ENCODE peak calls at places on chromosomes 13 and 19, in nine cellular contexts. T is DND-41, H is left lung, O is Panc1, X is endothelial cell of umbilical vein, D is suprapubic skin, U is sigmoid colon, W is heart left ventricle, F is fibroblast of lung. Q is an unnamed sample. For H3K4me1, the result is how much of the 10 kb centered on the place peaks cover.

GRCh38 chr13:110537116-110537515 is 24.4 kb downstream of the RAB20 start:
- DNase-seq in W (no peak), O (no peak), F (no peak), U (peak), T (no peak), H (no peak), X (no peak), D (no peak), Q (no peak)

GRCh38 chr13:36151591-36151990 is 20.4 kb upstream of the DCLK1 start:
- DNase-seq in D (no peak), H (no peak), U (no peak), X (no peak), W (no peak), T (no peak), O (no peak), F (no peak), Q (no peak)

GRCh38 chr19:46824887-46825730 is 25.5 kb downstream of the AP2S1 start:
- DNase-seq in F (no peak), H (no peak), O (no peak), W (no peak), D (no peak), T (no peak), X (no peak), U (no peak), Q (no peak)

GRCh38 chr19:17943284-17944221 is 10.7 kb downstream of the CCDC124 start:
- DNase-seq in F (no peak), T (no peak), U (no peak), O (no peak), X (no peak), H (no peak), W (no peak), D (no peak), Q (no peak)

GRCh38 chr13:27868639-27869435 is 51.0 kb upstream of the PDX1 start:
- DNase-seq in W (no peak), F (no peak), O (peak), T (no peak), X (peak), U (no peak), H (no peak), D (no peak), Q (no peak)

GRCh38 chr13:21846605-21847004 is 175.7 kb downstream of the FGF9 start:
- DNase-seq in H (no peak), U (no peak), W (no peak), O (no peak), T (no peak), X (no peak), F (no peak), D (no peak), Q (no peak)

GRCh38 chr19:2478756-2479555 is 3.0 kb downstream of the GADD45B start:
- DNase-seq in W (peak), U (peak), X (peak), H (peak), T (peak), D (peak), O (no peak), F (peak), Q (peak)

GRCh38 chr19:52566588-52566987 is 3.5 kb upstream of the ZNF701 start:
- DNase-seq in X (peak), O (peak), F (peak), W (no peak), H (no peak), T (no peak), D (no peak), U (no peak), Q (no peak)

GRCh38 chr19:7618771-7619510 is 10.4 kb downstream of the XAB2 start:
- DNase-seq in D (no peak), F (no peak), H (peak), U (no peak), X (no peak), O (no peak), T (no peak), W (no peak), Q (no peak)

GRCh38 chr19:57161985-57162544 is 5.2 kb downstream of the DUXA start:
- DNase-seq in D (no peak), U (no peak), T (no peak), H (no peak), X (no peak), F (no peak), O (no peak), W (no peak), Q (no peak)

GRCh38 chr19:7230826-7231225 is 63.4 kb downstream of the INSR start:
- DNase-seq in H (no peak), F (no peak), T (no peak), U (peak), W (peak), X (no peak), D (no peak), O (no peak), Q (no peak)

GRCh38 chr19:15419413-15420025 is 731 bp upstream of the AKAP8L start:
- DNase-seq in F (no peak), T (no peak), X (no peak), U (no peak), H (no peak), D (no peak), O (no peak), W (no peak), Q (no peak)

GRCh38 chr13:71304861-71305260 is 562.1 kb downstream of the DACH1 start:
- DNase-seq in D (no peak), O (no peak), F (no peak), H (no peak), X (peak), W (no peak), U (no peak), T (no peak), Q (no peak)

GRCh38 chr19:55447421-55448174 is 4.5 kb upstream of the SHISA7 start:
- DNase-seq in F (no peak), X (no peak), W (no peak), T (peak), U (no peak), O (no peak), H (no peak), D (no peak), Q (no peak)

GRCh38 chr13:49629947-49630346 is 1.6 kb downstream of the ARL11 start:
- DNase-seq in D (no peak), W (no peak), F (peak), X (peak), O (no peak), U (no peak), T (no peak), H (no peak), Q (no peak)

GRCh38 chr13:51330741-51331140 is 8.8 kb upstream of the SERPINE3 start:
- DNase-seq in T (no peak), U (no peak), D (no peak), X (no peak), H (no peak), F (peak), O (no peak), W (no peak), Q (no peak)

GRCh38 chr13:44971656-44972595 is 17.3 kb downstream of the NUFIP1 start:
- DNase-seq in U (no peak), F (peak), W (no peak), X (no peak), D (no peak), H (no peak), O (no peak), T (no peak), Q (no peak)

GRCh38 chr13:43905435-43906031 is 25.8 kb downstream of the LACC1 start:
- DNase-seq in U (no peak), H (no peak), O (peak), W (no peak), F (peak), X (peak), D (no peak), T (peak), Q (peak)

GRCh38 chr13:26377038-26377437 is 123.1 kb downstream of the CDK8 start:
- DNase-seq in H (no peak), F (peak), U (no peak), X (peak), W (no peak), T (peak), D (no peak), O (no peak), Q (no peak)

GRCh38 chr13:110187501-110188161 is 119.3 kb downstream of the COL4A1 start:
- DNase-seq in H (no peak), W (peak), O (no peak), U (peak), T (no peak), D (no peak), X (peak), F (peak), Q (no peak)

GRCh38 chr13:80341771-80342271 is 895 bp upstream of the SPRY2 start:
- DNase-seq in H (peak), O (no peak), T (peak), X (peak), W (peak), D (no peak), U (peak), F (peak), Q (no peak)

GRCh38 chr19:12940897-12941296 is 2.5 kb downstream of the CALR start:
- DNase-seq in W (no peak), H (no peak), D (no peak), O (no peak), X (no peak), F (no peak), U (no peak), T (no peak), Q (no peak)

GRCh38 chr13:93355094-93355493 is 128.5 kb downstream of the GPC6 start:
- DNase-seq in W (no peak), O (no peak), U (no peak), F (no peak), X (no peak), T (no peak), H (no peak), D (no peak), Q (no peak)

GRCh38 chr13:112733112-112733511 is 43.3 kb downstream of the ATP11A start:
- DNase-seq in W (no peak), O (no peak), T (no peak), X (no peak), U (no peak), D (no peak), F (no peak), H (no peak), Q (no peak)

GRCh38 chr19:51724543-51724942 is 752 bp upstream of the HAS1 start:
- DNase-seq in O (no peak), T (no peak), X (no peak), U (peak), F (no peak), D (no peak), H (no peak), W (no peak), Q (no peak)

GRCh38 chr13:112510002-112510780 is 77.8 kb downstream of the TUBGCP3 start:
- DNase-seq in D (no peak), W (no peak), X (peak), H (no peak), F (peak), O (no peak), T (peak), U (no peak), Q (no peak)

GRCh38 chr13:27481766-27482165 is 31.4 kb upstream of the MTIF3 start:
- DNase-seq in W (no peak), H (peak), D (peak), U (no peak), T (no peak), O (no peak), F (no peak), X (peak), Q (no peak)

GRCh38 chr19:54518844-54519243 is 16.2 kb downstream of the LAIR2 start:
- DNase-seq in F (no peak), H (no peak), T (peak), O (peak), U (no peak), W (no peak), D (no peak), X (peak), Q (no peak)

GRCh38 chr19:41868989-41869300 is 8.1 kb upstream of the CD79A start:
- DNase-seq in H (no peak), U (no peak), W (no peak), T (no peak), O (no peak), D (no peak), F (no peak), X (no peak), Q (no peak)

GRCh38 chr13:42333613-42334328 is 61.8 kb downstream of the AKAP11 start:
- DNase-seq in D (no peak), X (peak), W (no peak), H (no peak), F (peak), U (no peak), T (no peak), O (peak), Q (no peak)

GRCh38 chr13:109776575-109776974 is 9.8 kb downstream of the IRS2 start:
- DNase-seq in T (no peak), D (no peak), F (peak), W (no peak), O (no peak), H (no peak), U (no peak), X (no peak), Q (no peak)

GRCh38 chr19:17883627-17884413 is 12.1 kb downstream of the SLC5A5 start:
- DNase-seq in T (no peak), D (no peak), H (no peak), F (no peak), O (no peak), X (no peak), U (no peak), W (no peak), Q (no peak)

GRCh38 chr13:114109646-114110045 is 22.8 kb downstream of the RASA3 start:
- DNase-seq in F (no peak), H (peak), T (peak), U (peak), O (no peak), W (no peak), X (no peak), D (no peak), Q (no peak)

GRCh38 chr19:33241530-33242101 is 16.0 kb upstream of the SLC7A10 start:
- DNase-seq in W (no peak), U (no peak), D (no peak), O (no peak), F (peak), H (peak), T (no peak), X (peak), Q (no peak)

GRCh38 chr19:35643255-35644205 is 2.0 kb downstream of the ETV2 start:
- DNase-seq in H (peak), W (peak), U (peak), F (peak), D (no peak), X (peak), T (peak), O (peak), Q (peak)

GRCh38 chr19:44072543-44073401 is 813 bp downstream of the ZNF284 start:
- DNase-seq in O (no peak), U (no peak), W (no peak), F (peak), H (no peak), X (no peak), T (peak), D (no peak), Q (no peak)
- TF ChIP-seq CTCF in O (peak), U (no peak), W (no peak), F (no peak), H (no peak), X (no peak), T (peak), D (no peak), Q (no peak)

DNA sequence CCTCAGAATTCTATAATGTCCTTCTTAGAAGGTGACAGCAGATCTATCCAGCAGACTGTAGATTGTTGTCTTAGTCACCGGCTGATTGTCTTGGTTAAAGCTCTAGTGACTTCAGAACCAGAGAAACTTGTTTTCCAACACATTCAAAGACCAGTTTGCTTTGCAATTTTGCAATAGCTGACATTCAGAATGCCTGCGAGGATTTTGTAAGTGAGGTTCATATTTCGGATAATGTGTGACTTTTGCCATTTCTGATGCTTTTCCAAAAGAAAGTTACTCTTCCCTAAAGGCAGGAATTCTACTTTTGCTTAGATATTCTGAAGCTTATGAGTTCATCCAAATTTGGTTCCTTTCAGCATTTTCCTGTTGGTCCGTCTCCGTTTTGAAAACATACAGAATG is 13.2 kb downstream of the SPINT2 start:
- DNase-seq in T (no peak), F (no peak), D (no peak), X (no peak), O (no peak), U (no peak), W (no peak), H (no peak), Q (no peak)
- H3K4me1 ChIP-seq in T (under half), F (under half), D (half or more), X (under half), O (half or more), U (half or more), W (under half), H (under half), Q (under half)

GRCh38 chr19:43532571-43532961 is 422 bp upstream of the ZNF575 start:
- DNase-seq in T (no peak), W (peak), X (no peak), F (no peak), D (no peak), O (no peak), H (peak), U (peak), Q (peak)

GRCh38 chr19:43533546-43534304 is 737 bp downstream of the ZNF575 start:
- DNase-seq in W (peak), T (peak), X (peak), O (peak), U (peak), H (peak), D (peak), F (peak), Q (peak)

GRCh38 chr19:43534811-43535761 is 2.1 kb downstream of the ZNF575 start:
- DNase-seq in F (peak), D (no peak), O (no peak), T (no peak), X (peak), H (peak), W (peak), U (peak), Q (no peak)

GRCh38 chr19:43532962-43533545 is at the start of gene ZNF575:
- DNase-seq in X (peak), U (peak), F (peak), W (peak), T (peak), O (peak), H (peak), D (peak), Q (peak)

DNA sequence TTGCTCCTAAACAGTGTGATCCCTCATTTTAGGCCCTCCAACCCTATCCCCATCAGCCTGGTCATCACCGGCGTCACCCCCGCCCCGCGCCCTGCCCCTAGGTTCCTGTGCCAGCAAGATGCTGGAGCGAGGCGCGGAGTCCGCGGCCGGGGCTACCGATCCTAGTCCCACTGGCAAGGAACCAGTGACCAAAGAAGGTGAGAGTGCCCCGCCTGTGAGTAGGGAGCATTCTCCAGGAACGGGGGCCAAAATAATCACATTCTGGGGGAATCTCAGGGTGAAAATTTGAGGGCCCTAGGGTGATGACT is 1.3 kb downstream of the ZNF575 start:
- DNase-seq in T (no peak), O (no peak), U (no peak), F (no peak), D (no peak), H (no peak), X (no peak), W (no peak), Q (no peak)
- TF ChIP-seq CTCF in T (no peak), O (no peak), U (no peak), F (no peak), D (no peak), H (no peak), X (no peak), W (no peak), Q (no peak)

GRCh38 chr13:31052478-31052877 is 109.2 kb downstream of the HSPH1 start:
- DNase-seq in F (no peak), D (peak), O (no peak), H (no peak), T (no peak), W (no peak), X (no peak), U (no peak), Q (no peak)
- H3K4me1 ChIP-seq in F (under half), D (under half), O (under half), H (under half), T (under half), W (under half), X (under half), U (under half), Q (under half)

DNA sequence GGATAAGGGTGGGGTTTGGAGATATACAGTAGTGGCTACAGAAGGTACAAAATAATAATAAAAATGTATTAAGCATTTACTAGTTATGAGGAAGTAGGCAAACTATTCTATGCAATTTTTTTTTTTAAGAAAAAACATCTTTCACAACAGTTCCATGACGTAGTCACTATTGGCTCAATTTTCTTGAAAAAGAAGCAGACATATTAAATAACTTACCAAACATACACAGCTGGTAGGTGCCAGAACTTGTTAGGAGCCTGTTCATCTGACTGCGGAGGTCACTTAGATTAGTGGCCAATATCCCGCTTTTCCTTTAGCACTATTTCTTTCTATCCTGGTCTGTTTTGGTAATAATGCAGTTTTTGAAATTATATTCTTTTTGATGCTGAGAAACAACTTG is 593.5 kb downstream of the KCTD12 start:
- DNase-seq in U (no peak), H (no peak), W (no peak), X (no peak), F (no peak), O (no peak), T (no peak), D (no peak), Q (no peak)
- TF ChIP-seq CTCF in U (no peak), H (no peak), W (no peak), X (no peak), F (no peak), O (no peak), T (no peak), D (no peak), Q (no peak)

DNA sequence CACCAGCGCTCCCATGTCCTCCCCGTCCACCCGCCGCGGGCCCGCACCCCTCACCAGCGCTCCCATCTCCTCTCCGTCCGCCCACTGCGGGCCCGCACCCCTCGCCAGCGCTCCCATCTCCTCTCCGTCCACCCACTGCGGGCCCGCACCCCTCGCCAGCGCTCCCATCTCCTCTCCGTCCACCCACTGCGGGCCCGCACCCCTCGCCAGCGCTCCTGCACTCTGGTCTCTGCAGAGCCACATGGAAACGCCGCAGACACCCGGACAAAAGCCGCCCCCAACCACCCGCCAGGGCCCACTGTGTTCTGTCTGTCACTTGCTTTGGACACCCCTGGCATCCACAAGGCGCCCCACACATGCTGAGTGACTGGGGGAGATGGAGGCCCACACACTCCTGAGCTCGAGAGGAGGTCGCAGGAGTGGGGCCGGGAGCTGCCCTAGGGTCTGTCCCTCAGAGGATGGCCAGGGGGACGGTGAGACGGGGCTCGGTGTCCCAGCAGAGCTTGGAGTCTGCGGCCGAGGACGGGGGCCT is 7.4 kb downstream of the CFD start:
- DNase-seq in U (no peak), H (no peak), O (no peak), F (no peak), X (no peak), D (no peak), T (no peak), W (no peak), Q (no peak)
- H3K4me1 ChIP-seq in U (under half), H (under half), O (under half), F (under half), X (under half), D (under half), T (under half), W (under half), Q (under half)

GRCh38 chr13:32417995-32418394 is 9.9 kb downstream of the N4BP2L1 start:
- DNase-seq in T (no peak), O (no peak), F (no peak), W (no peak), X (no peak), D (no peak), H (no peak), U (no peak), Q (no peak)
- TF ChIP-seq CTCF in T (no peak), O (no peak), F (no peak), W (no peak), X (no peak), D (no peak), H (no peak), U (no peak), Q (no peak)

Q was measured in CD8-positive, alpha-beta T cell.